ENCODE peak calls at places on chromosomes 16 and 17, in four cellular contexts. K, B, X and H are unnamed samples.

GRCh38 chr17:40107266-40107980 is 7.0 kb upstream of the NR1D1 start:
- DNase-seq in X (peak; percentile 25), K (peak; percentile 37), B (peak; percentile 60), H (no peak)

GRCh38 chr17:28527181-28527681 is 21.1 kb downstream of the FOXN1 start:
- DNase-seq in X (no peak), B (no peak), K (no peak), H (no peak)

GRCh38 chr17:77670125-77670524 is 288.4 kb upstream of the TNRC6C start:
- DNase-seq in X (no peak), K (no peak), B (no peak), H (no peak)

GRCh38 chr16:84720180-84720579 is 20.4 kb downstream of the USP10 start:
- DNase-seq in K (no peak), B (no peak), X (no peak), H (no peak)

GRCh38 chr17:4512156-4513112 is 13.8 kb downstream of the SPNS2 start:
- DNase-seq in X (no peak), B (no peak), K (no peak), H (no peak)

GRCh38 chr16:84518804-84519341 is 14.4 kb upstream of the MEAK7 start:
- DNase-seq in K (no peak), B (no peak), X (no peak), H (peak; percentile 50)

GRCh38 chr16:55081622-55082593 is 151.2 kb downstream of the IRX5 start:
- DNase-seq in B (no peak), K (no peak), X (no peak), H (no peak)

GRCh38 chr17:30021708-30022317 is 80.4 kb downstream of the EFCAB5 start:
- DNase-seq in B (peak; percentile 19), X (no peak), K (no peak), H (no peak)

GRCh38 chr16:79429276-79430128 is 171.0 kb downstream of the MAF start:
- DNase-seq in K (no peak), B (no peak), X (no peak), H (peak; percentile 11)

GRCh38 chr17:38428643-38429371 is 543 bp downstream of the ARHGAP23 start:
- DNase-seq in K (no peak), B (peak; percentile 61), X (peak; percentile 77), H (peak; percentile 50)

GRCh38 chr17:82889496-82890338 is 49.9 kb upstream of the ZNF750 start:
- DNase-seq in X (no peak), B (peak; percentile 83), K (peak; percentile 95), H (peak; percentile 74)

GRCh38 chr17:42273474-42274272 is 2.5 kb downstream of the STAT5B start:
- DNase-seq in X (no peak), K (no peak), B (no peak), H (no peak)

GRCh38 chr17:66431080-66431795 is 128.8 kb downstream of the PRKCA start:
- DNase-seq in B (no peak), X (no peak), K (no peak), H (no peak)

GRCh38 chr17:62807812-62808575 is at the start of gene MARCHF10:
- DNase-seq in X (peak; percentile 25), K (no peak), B (peak; percentile 67), H (peak; percentile 16)

GRCh38 chr17:79156463-79157095 is 82.0 kb downstream of the ENGASE start:
- DNase-seq in B (no peak), X (no peak), K (no peak), H (no peak)

GRCh38 chr16:7839568-7839967 is 506.9 kb downstream of the RBFOX1 start:
- DNase-seq in K (no peak), B (no peak), X (no peak), H (no peak)

GRCh38 chr16:77191259-77191969 is 424 bp downstream of the MON1B start:
- DNase-seq in K (no peak), B (peak; percentile 38), X (no peak), H (peak; percentile 27)

GRCh38 chr17:74916851-74917199 is 6.2 kb downstream of the USH1G start:
- DNase-seq in K (no peak), X (no peak), B (no peak), H (no peak)

GRCh38 chr16:85687651-85688471 is 893 bp downstream of the GINS2 start:
- DNase-seq in B (no peak), X (no peak), K (no peak), H (peak; percentile 54)

GRCh38 chr17:78168906-78169793 is 769 bp downstream of the SYNGR2 start:
- DNase-seq in B (peak; percentile 84), K (no peak), X (peak; percentile 68), H (peak; percentile 85)

GRCh38 chr17:9811537-9811936 is 10.3 kb downstream of the GSG1L2 start:
- DNase-seq in K (no peak), X (no peak), B (no peak), H (no peak)

GRCh38 chr16:48503779-48504178 is 106.2 kb downstream of the N4BP1 start:
- DNase-seq in X (peak; percentile 45), K (no peak), B (peak; percentile 23), H (peak; percentile 24)

GRCh38 chr17:80105762-80106161 is 4.4 kb downstream of the GAA start:
- DNase-seq in B (peak; percentile 2), K (no peak), X (no peak), H (peak; percentile 37)

GRCh38 chr16:4787068-4787467 is 1.1 kb downstream of the SEPTIN12 start:
- DNase-seq in X (no peak), B (no peak), K (no peak), H (no peak)

GRCh38 chr17:33196883-33197282 is 96.2 kb downstream of the ASIC2 start:
- DNase-seq in X (no peak), B (no peak), K (no peak), H (no peak)

GRCh38 chr17:33197342-33197741 is 95.8 kb downstream of the ASIC2 start:
- DNase-seq in X (no peak), K (no peak), B (no peak), H (no peak)

GRCh38 chr17:33192961-33193911 is 99.9 kb downstream of the ASIC2 start:
- DNase-seq in X (no peak), B (no peak), K (no peak), H (no peak)
- TF ChIP-seq CTCF in X (no peak), B (no peak), K (no peak), H (no peak)

GRCh38 chr17:35747540-35748017 is 5.5 kb downstream of the GAS2L2 start:
- DNase-seq in X (peak; percentile 69), K (peak; percentile 70), B (peak; percentile 81), H (peak; percentile 77)
- TF ChIP-seq POLR2A in X (no peak), K (no peak), B (no peak), H (no peak)

DNA sequence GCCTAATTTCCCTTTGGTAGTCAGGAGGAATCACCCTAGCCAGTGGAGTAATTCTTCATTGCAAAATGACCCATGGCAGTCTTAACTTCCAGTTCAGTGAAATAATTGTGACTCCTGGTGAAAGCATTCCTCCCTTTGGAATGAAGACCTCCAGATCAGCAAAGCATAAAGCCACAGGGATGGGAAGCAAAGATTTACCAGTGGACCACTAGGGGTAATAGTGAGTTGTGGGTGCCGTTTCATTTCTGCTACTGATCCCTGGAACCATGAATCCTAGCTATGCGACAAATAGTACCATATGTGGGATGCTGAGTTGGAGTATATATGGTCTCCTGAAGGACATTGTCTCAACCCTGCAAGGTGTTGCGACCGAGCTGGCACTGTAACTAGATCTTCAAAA is 13.7 kb downstream of the DYNLL2 start:
- DNase-seq in X (no peak), B (no peak), K (no peak), H (no peak)
- TF ChIP-seq CTCF in X (no peak), B (no peak), K (no peak), H (no peak)

DNA sequence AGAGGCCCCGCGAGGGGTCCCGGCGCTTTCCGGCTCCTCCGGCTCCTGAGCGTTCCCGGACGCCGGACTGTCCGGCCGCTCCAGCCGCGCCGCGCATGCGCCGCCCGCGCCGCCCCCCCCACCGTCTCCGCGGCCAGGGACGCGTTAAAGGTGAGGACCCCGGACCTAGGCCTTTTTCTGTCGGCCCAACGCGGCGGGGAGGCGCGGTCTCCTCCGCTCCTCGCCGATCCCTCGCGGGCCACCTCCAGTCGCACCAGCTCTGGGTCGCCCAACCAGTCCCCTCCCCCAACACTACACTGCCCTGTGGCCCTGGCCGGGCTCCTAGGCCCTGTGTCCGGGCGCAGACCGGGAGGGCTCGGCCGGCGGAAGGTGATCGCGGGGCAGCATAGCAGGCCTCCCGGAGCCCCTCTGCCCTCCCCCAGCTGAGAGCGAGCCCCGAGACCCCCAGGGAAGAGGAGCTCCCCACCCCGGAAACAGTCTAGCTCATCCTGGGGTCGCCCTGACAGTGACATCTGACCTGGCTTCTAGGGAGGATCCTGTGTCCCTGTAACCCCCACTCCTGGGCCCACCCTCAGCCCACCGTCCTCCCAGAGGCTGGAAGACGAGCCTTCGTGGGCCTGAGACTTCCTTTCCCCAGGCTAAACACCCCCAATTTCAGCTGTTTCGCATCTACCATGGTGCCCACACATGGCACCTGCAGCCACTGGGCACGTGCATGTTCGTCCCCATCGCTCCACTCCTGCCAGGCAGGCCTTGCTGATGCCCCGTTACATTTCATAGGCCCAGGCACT is 14.7 kb upstream of the BCAR1 start:
- DNase-seq in X (peak; percentile 84), B (peak; percentile 78), K (no peak), H (peak; percentile 86)
- TF ChIP-seq POLR2A in X (peak; percentile 65), B (peak; percentile 84), K (no peak), H (peak; percentile 27)

GRCh38 chr16:68590201-68590994 is 51.3 kb downstream of the ZFP90 start:
- DNase-seq in B (peak; percentile 65), K (peak; percentile 44), X (peak; percentile 26), H (peak; percentile 66)
- TF ChIP-seq CTCF in B (peak; percentile 55), K (peak; percentile 76), X (peak; percentile 46), H (peak; percentile 57)